ENCODE peak calls at places on chromosome 17, in ten cellular contexts. One of them, this sample, is unnamed.
A peak's percentile ranks its signal among the peaks of the same experiment; 100 is the strongest.

GRCh38 chr17:49269356-49269755 is 38.8 kb upstream of the PHOSPHO1 start:
- DNase-seq in fibroblast of lung: no peak
- DNase-seq in DND-41: no peak
- DNase-seq in IMR-90: no peak
- DNase-seq in HepG2: no peak
- DNase-seq in H9: no peak
- DNase-seq in astrocyte: no peak
- DNase-seq in PC-3: no peak
- DNase-seq in endodermal cell: no peak
- DNase-seq in kidney: peak; percentile 22
- DNase-seq in this sample: no peak

GRCh38 chr17:78248051-78248914 is 16.9 kb downstream of the TMEM235 start:
- DNase-seq in HepG2: no peak
- DNase-seq in H9: no peak
- DNase-seq in kidney: peak; percentile 74
- DNase-seq in fibroblast of lung: no peak
- DNase-seq in astrocyte: no peak
- DNase-seq in PC-3: no peak
- DNase-seq in DND-41: no peak
- DNase-seq in endodermal cell: no peak
- DNase-seq in IMR-90: no peak
- DNase-seq in this sample: no peak

GRCh38 chr17:57197672-57198071 is 58.7 kb upstream of the MSI2 start:
- DNase-seq in PC-3: no peak
- DNase-seq in fibroblast of lung: no peak
- DNase-seq in endodermal cell: no peak
- DNase-seq in H9: no peak
- DNase-seq in IMR-90: no peak
- DNase-seq in astrocyte: no peak
- DNase-seq in HepG2: no peak
- DNase-seq in DND-41: no peak
- DNase-seq in kidney: no peak
- DNase-seq in this sample: no peak

GRCh38 chr17:82315703-82316358 is 1.6 kb downstream of the CD7 start:
- DNase-seq in DND-41: peak; percentile 78
- DNase-seq in fibroblast of lung: no peak
- DNase-seq in H9: no peak
- DNase-seq in endodermal cell: peak; percentile 81
- DNase-seq in astrocyte: no peak
- DNase-seq in HepG2: no peak
- DNase-seq in IMR-90: no peak
- DNase-seq in PC-3: no peak
- DNase-seq in kidney: peak; percentile 77
- DNase-seq in this sample: no peak

GRCh38 chr17:82019905-82020873 is 2.5 kb downstream of the CENPX start:
- DNase-seq in H9: peak; percentile 92
- DNase-seq in kidney: no peak
- DNase-seq in astrocyte: no peak
- DNase-seq in IMR-90: peak; percentile 21
- DNase-seq in endodermal cell: peak; percentile 97
- DNase-seq in fibroblast of lung: peak; percentile 15
- DNase-seq in DND-41: peak; percentile 68
- DNase-seq in PC-3: peak; percentile 50
- DNase-seq in HepG2: peak; percentile 77
- DNase-seq in this sample: peak; percentile 76

GRCh38 chr17:81322271-81323082 is 27.4 kb upstream of the SLC38A10 start:
- DNase-seq in endodermal cell: peak; percentile 87
- DNase-seq in fibroblast of lung: no peak
- DNase-seq in IMR-90: no peak
- DNase-seq in kidney: no peak
- DNase-seq in HepG2: peak; percentile 78
- DNase-seq in PC-3: peak; percentile 36
- DNase-seq in astrocyte: no peak
- DNase-seq in H9: no peak
- DNase-seq in DND-41: peak; percentile 58
- DNase-seq in this sample: no peak

GRCh38 chr17:73635101-73635767 is 9.0 kb downstream of the SDK2 start:
- DNase-seq in fibroblast of lung: no peak
- DNase-seq in endodermal cell: no peak
- DNase-seq in PC-3: no peak
- DNase-seq in DND-41: no peak
- DNase-seq in H9: no peak
- DNase-seq in HepG2: no peak
- DNase-seq in astrocyte: no peak
- DNase-seq in kidney: no peak
- DNase-seq in IMR-90: no peak
- DNase-seq in this sample: no peak

GRCh38 chr17:27268394-27269085 is 25.4 kb upstream of the WSB1 start:
- DNase-seq in HepG2: no peak
- DNase-seq in DND-41: no peak
- DNase-seq in H9: no peak
- DNase-seq in IMR-90: no peak
- DNase-seq in astrocyte: no peak
- DNase-seq in endodermal cell: no peak
- DNase-seq in fibroblast of lung: no peak
- DNase-seq in kidney: no peak
- DNase-seq in PC-3: no peak
- DNase-seq in this sample: no peak

GRCh38 chr17:35749560-35750412 is 3.3 kb downstream of the GAS2L2 start:
- DNase-seq in PC-3: no peak
- DNase-seq in astrocyte: no peak
- DNase-seq in IMR-90: peak; percentile 20
- DNase-seq in DND-41: peak; percentile 44
- DNase-seq in kidney: no peak
- DNase-seq in HepG2: no peak
- DNase-seq in fibroblast of lung: no peak
- DNase-seq in H9: peak; percentile 71
- DNase-seq in endodermal cell: peak; percentile 82
- DNase-seq in this sample: no peak

GRCh38 chr17:10041287-10041612 is 136.2 kb upstream of the RCVRN start:
- DNase-seq in endodermal cell: no peak
- DNase-seq in IMR-90: no peak
- DNase-seq in kidney: no peak
- DNase-seq in H9: no peak
- DNase-seq in HepG2: peak; percentile 79
- DNase-seq in fibroblast of lung: no peak
- DNase-seq in DND-41: no peak
- DNase-seq in astrocyte: no peak
- DNase-seq in PC-3: no peak
- DNase-seq in this sample: no peak

GRCh38 chr17:80005360-80006338 is 30.0 kb downstream of the TBC1D16 start:
- DNase-seq in DND-41: peak; percentile 72
- DNase-seq in endodermal cell: peak; percentile 93
- DNase-seq in fibroblast of lung: no peak
- DNase-seq in IMR-90: peak; percentile 31
- DNase-seq in kidney: peak; percentile 77
- DNase-seq in PC-3: peak; percentile 77
- DNase-seq in HepG2: peak; percentile 81
- DNase-seq in H9: peak; percentile 80
- DNase-seq in astrocyte: no peak
- DNase-seq in this sample: peak; percentile 53

GRCh38 chr17:9258115-9259020 is 237.1 kb downstream of the NTN1 start:
- DNase-seq in endodermal cell: peak; percentile 70
- DNase-seq in HepG2: peak; percentile 67
- DNase-seq in astrocyte: no peak
- DNase-seq in fibroblast of lung: peak; percentile 46
- DNase-seq in H9: no peak
- DNase-seq in PC-3: no peak
- DNase-seq in DND-41: no peak
- DNase-seq in IMR-90: no peak
- DNase-seq in kidney: peak; percentile 32
- DNase-seq in this sample: no peak

GRCh38 chr17:19019041-19019941 is 14.7 kb upstream of the FAM83G start:
- DNase-seq in HepG2: no peak
- DNase-seq in fibroblast of lung: no peak
- DNase-seq in endodermal cell: no peak
- DNase-seq in kidney: peak; percentile 74
- DNase-seq in IMR-90: no peak
- DNase-seq in PC-3: no peak
- DNase-seq in H9: no peak
- DNase-seq in astrocyte: no peak
- DNase-seq in DND-41: no peak
- DNase-seq in this sample: no peak

GRCh38 chr17:5557485-5557884 is 26.8 kb downstream of the NLRP1 start:
- DNase-seq in H9: no peak
- DNase-seq in DND-41: no peak
- DNase-seq in astrocyte: peak; percentile 37
- DNase-seq in PC-3: peak; percentile 46
- DNase-seq in fibroblast of lung: peak; percentile 56
- DNase-seq in endodermal cell: no peak
- DNase-seq in IMR-90: peak; percentile 84
- DNase-seq in HepG2: no peak
- DNase-seq in kidney: no peak
- DNase-seq in this sample: no peak
- H3K27ac ChIP-seq in H9: no peak overlapping the region
- H3K27ac ChIP-seq in DND-41: no peak overlapping the region
- H3K27ac ChIP-seq in astrocyte: no peak overlapping the region
- H3K27ac ChIP-seq in PC-3: no peak overlapping the region
- H3K27ac ChIP-seq in fibroblast of lung: peak overlapping the region; percentile 30
- H3K27ac ChIP-seq in endodermal cell: no peak overlapping the region
- H3K27ac ChIP-seq in IMR-90: peak overlapping the region; percentile 9
- H3K27ac ChIP-seq in HepG2: no peak overlapping the region
- H3K27ac ChIP-seq in kidney: no peak overlapping the region
- H3K27ac ChIP-seq in this sample: no peak overlapping the region

GRCh38 chr17:47615766-47616424 is 33.8 kb upstream of the KPNB1 start:
- DNase-seq in astrocyte: peak; percentile 10
- DNase-seq in kidney: no peak
- DNase-seq in PC-3: peak; percentile 92
- DNase-seq in IMR-90: peak; percentile 62
- DNase-seq in endodermal cell: no peak
- DNase-seq in H9: no peak
- DNase-seq in fibroblast of lung: peak; percentile 28
- DNase-seq in HepG2: peak; percentile 52
- DNase-seq in DND-41: no peak
- DNase-seq in this sample: no peak

GRCh38 chr17:47620503-47621245 is 29.0 kb upstream of the KPNB1 start:
- DNase-seq in DND-41: no peak
- DNase-seq in endodermal cell: peak; percentile 41
- DNase-seq in HepG2: peak; percentile 52
- DNase-seq in astrocyte: no peak
- DNase-seq in H9: no peak
- DNase-seq in IMR-90: no peak
- DNase-seq in fibroblast of lung: no peak
- DNase-seq in PC-3: peak; percentile 55
- DNase-seq in kidney: no peak
- DNase-seq in this sample: no peak

GRCh38 chr17:47621293-47622178 is 28.2 kb upstream of the KPNB1 start:
- DNase-seq in fibroblast of lung: peak; percentile 95
- DNase-seq in IMR-90: peak; percentile 91
- DNase-seq in H9: peak; percentile 90
- DNase-seq in HepG2: no peak
- DNase-seq in endodermal cell: peak; percentile 95
- DNase-seq in astrocyte: peak; percentile 92
- DNase-seq in DND-41: no peak
- DNase-seq in PC-3: peak; percentile 98
- DNase-seq in kidney: peak; percentile 77
- DNase-seq in this sample: no peak

GRCh38 chr17:47622179-47622549 is 27.6 kb upstream of the KPNB1 start:
- DNase-seq in HepG2: no peak
- DNase-seq in PC-3: no peak
- DNase-seq in H9: no peak
- DNase-seq in kidney: no peak
- DNase-seq in DND-41: no peak
- DNase-seq in endodermal cell: no peak
- DNase-seq in IMR-90: no peak
- DNase-seq in fibroblast of lung: peak; percentile 29
- DNase-seq in astrocyte: peak; percentile 9
- DNase-seq in this sample: no peak

DNA sequence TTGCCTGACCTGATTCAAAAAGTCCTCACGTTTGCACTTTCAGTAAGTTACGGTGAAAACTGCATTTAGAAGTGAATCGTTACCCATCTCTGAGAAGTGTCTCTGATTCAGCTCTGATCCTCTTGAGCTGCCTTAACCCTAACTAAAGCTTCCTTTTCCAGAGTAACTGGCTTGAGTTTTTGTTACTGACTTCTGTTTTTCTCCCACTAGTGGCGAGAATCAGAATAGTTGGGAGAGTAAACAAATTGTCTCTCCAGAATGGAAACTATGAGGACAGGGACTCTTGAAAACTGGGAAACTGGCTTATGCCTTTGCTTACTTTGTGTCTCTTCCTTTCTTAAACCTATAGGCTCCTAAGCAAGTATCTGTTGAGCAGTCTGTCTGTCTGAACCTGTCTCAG is 31.3 kb upstream of the KPNB1 start:
- DNase-seq in DND-41: no peak
- DNase-seq in kidney: no peak
- DNase-seq in IMR-90: peak; percentile 20
- DNase-seq in H9: no peak
- DNase-seq in fibroblast of lung: no peak
- DNase-seq in astrocyte: no peak
- DNase-seq in PC-3: peak; percentile 61
- DNase-seq in HepG2: peak; percentile 17
- DNase-seq in endodermal cell: peak; percentile 36
- DNase-seq in this sample: no peak
- TF ChIP-seq CTCF in DND-41: peak; percentile 25
- TF ChIP-seq CTCF in kidney: peak; percentile 7
- TF ChIP-seq CTCF in IMR-90: peak; percentile 30
- TF ChIP-seq CTCF in H9: peak; percentile 52
- TF ChIP-seq CTCF in fibroblast of lung: peak; percentile 45
- TF ChIP-seq CTCF in astrocyte: peak; percentile 38
- TF ChIP-seq CTCF in PC-3: peak; percentile 79
- TF ChIP-seq CTCF in HepG2: no peak
- TF ChIP-seq CTCF in endodermal cell: peak; percentile 65
- TF ChIP-seq CTCF in this sample: no peak

GRCh38 chr17:4229627-4230026 is 34.2 kb downstream of the ANKFY1 start:
- DNase-seq in H9: no peak
- DNase-seq in HepG2: no peak
- DNase-seq in PC-3: no peak
- DNase-seq in IMR-90: peak; percentile 65
- DNase-seq in DND-41: no peak
- DNase-seq in fibroblast of lung: peak; percentile 89
- DNase-seq in kidney: no peak
- DNase-seq in endodermal cell: no peak
- DNase-seq in astrocyte: peak; percentile 87
- DNase-seq in this sample: no peak
- H3K9ac ChIP-seq in H9: no peak overlapping the region
- H3K9ac ChIP-seq in HepG2: no peak overlapping the region
- H3K9ac ChIP-seq in PC-3: no peak overlapping the region
- H3K9ac ChIP-seq in IMR-90: no peak overlapping the region
- H3K9ac ChIP-seq in DND-41: no peak overlapping the region
- H3K9ac ChIP-seq in fibroblast of lung: no peak overlapping the region
- H3K9ac ChIP-seq in kidney: no peak overlapping the region
- H3K9ac ChIP-seq in endodermal cell: no peak overlapping the region
- H3K9ac ChIP-seq in astrocyte: peak overlapping the region; percentile 56
- H3K9ac ChIP-seq in this sample: peak overlapping the region; percentile 58

DNA sequence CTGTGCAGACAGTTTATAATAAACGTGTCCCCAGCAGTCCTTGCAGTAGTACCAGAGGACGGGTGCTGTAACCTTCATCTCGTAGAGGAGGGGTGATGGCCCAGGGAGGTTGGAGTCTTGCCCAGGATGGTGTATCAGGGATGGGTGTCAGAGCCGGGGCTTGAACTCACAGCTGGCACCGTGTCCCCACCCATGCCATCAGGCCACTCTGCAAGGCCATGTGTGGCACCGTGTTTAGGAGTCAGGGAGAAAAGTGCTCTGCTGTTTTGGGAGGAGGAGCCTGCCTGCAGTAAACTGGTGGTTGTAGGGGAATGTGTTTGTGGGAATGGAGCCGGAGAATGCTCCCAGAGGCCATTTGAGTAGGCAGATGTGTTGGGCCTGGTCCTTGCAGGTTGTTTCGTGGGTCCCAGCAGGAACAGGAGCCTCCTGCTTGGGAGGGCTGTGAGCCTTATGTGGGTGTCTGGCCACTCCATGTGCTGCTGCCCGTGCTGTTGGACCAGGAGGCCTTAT is 1.7 kb downstream of the ADORA2B start:
- DNase-seq in astrocyte: no peak
- DNase-seq in PC-3: peak; percentile 60
- DNase-seq in DND-41: no peak
- DNase-seq in kidney: peak; percentile 49
- DNase-seq in fibroblast of lung: peak; percentile 50
- DNase-seq in IMR-90: no peak
- DNase-seq in HepG2: no peak
- DNase-seq in endodermal cell: no peak
- DNase-seq in H9: no peak
- DNase-seq in this sample: peak; percentile 64
- H3K27ac ChIP-seq in astrocyte: peak overlapping the region; percentile 84
- H3K27ac ChIP-seq in PC-3: peak overlapping the region; percentile 83
- H3K27ac ChIP-seq in DND-41: no peak overlapping the region
- H3K27ac ChIP-seq in kidney: no peak overlapping the region
- H3K27ac ChIP-seq in fibroblast of lung: no peak overlapping the region
- H3K27ac ChIP-seq in IMR-90: peak overlapping the region; percentile 5
- H3K27ac ChIP-seq in HepG2: no peak overlapping the region
- H3K27ac ChIP-seq in endodermal cell: no peak overlapping the region
- H3K27ac ChIP-seq in H9: no peak overlapping the region
- H3K27ac ChIP-seq in this sample: peak overlapping the region; percentile 89

This sample was measured in colonic mucosa.